ENCODE peak calls at places on chromosomes 12 and 14, in six cellular contexts. S is PC-3, X is hepatocyte, E is MM.1S, M is GM23338, V is HCT116. D is an unnamed sample.

GRCh38 chr12:95700316-95700785 is 90.2 kb downstream of the NTN4 start:
- DNase-seq in E (peak), X (no peak), V (no peak), M (no peak), S (peak), D (no peak)

GRCh38 chr12:65121049-65121955 is at the start of gene WIF1:
- DNase-seq in V (no peak), S (peak), M (peak), X (peak), E (no peak), D (peak)

GRCh38 chr14:28952161-28952560 is 185.6 kb downstream of the FOXG1 start:
- DNase-seq in M (no peak), S (no peak), X (no peak), E (no peak), V (no peak), D (no peak)

GRCh38 chr14:51547260-51547659 is 104.5 kb upstream of the FRMD6 start:
- DNase-seq in M (no peak), E (no peak), S (peak), V (peak), X (peak), D (no peak)

GRCh38 chr12:241266-241665 is 21.4 kb downstream of the SLC6A13 start:
- DNase-seq in E (no peak), V (no peak), X (no peak), S (no peak), M (no peak), D (no peak)

GRCh38 chr12:25985296-25985992 is 27.0 kb downstream of the RASSF8 start:
- DNase-seq in E (no peak), S (no peak), X (peak), V (no peak), M (no peak), D (no peak)

GRCh38 chr14:72929316-72930080 is 3.2 kb downstream of the DCAF4 start:
- DNase-seq in V (no peak), X (no peak), S (no peak), M (no peak), E (no peak), D (no peak)

GRCh38 chr12:49705479-49706267 is 1.5 kb downstream of the FMNL3 start:
- DNase-seq in V (no peak), M (peak), E (no peak), S (peak), X (no peak), D (no peak)

GRCh38 chr14:69928111-69928523 is 48.9 kb downstream of the SMOC1 start:
- DNase-seq in E (no peak), M (no peak), V (no peak), S (no peak), X (peak), D (no peak)

GRCh38 chr14:63650336-63650952 is 8.8 kb upstream of the WDR89 start:
- DNase-seq in M (no peak), E (no peak), S (no peak), V (no peak), X (no peak), D (no peak)
- TF ChIP-seq EZH2phosphoT487 in M (no peak), E (no peak), S (no peak), V (no peak), X (no peak), D (no peak)

GRCh38 chr12:89709157-89709993 is 737 bp upstream of the ATP2B1 start:
- DNase-seq in X (peak), S (peak), V (peak), M (peak), E (peak), D (peak)

GRCh38 chr12:89708793-89709156 is at the start of gene ATP2B1:
- DNase-seq in E (peak), X (peak), M (peak), S (peak), V (peak), D (peak)

GRCh38 chr12:89706551-89707348 is 1.9 kb downstream of the ATP2B1 start:
- DNase-seq in S (peak), M (peak), X (peak), E (no peak), V (no peak), D (peak)

GRCh38 chr12:89707992-89708792 is 446 bp downstream of the ATP2B1 start:
- DNase-seq in M (peak), X (peak), V (no peak), E (peak), S (peak), D (peak)

GRCh38 chr12:89707623-89707991 is 1.0 kb downstream of the ATP2B1 start:
- DNase-seq in M (peak), X (peak), S (no peak), E (peak), V (no peak), D (peak)
- TF ChIP-seq CTCF in M (peak), X (peak), S (no peak), E (no peak), V (no peak), D (no peak)

GRCh38 chr14:104306450-104307040 is 168.2 kb downstream of the KIF26A start:
- DNase-seq in S (no peak), X (no peak), M (no peak), E (no peak), V (no peak), D (no peak)

GRCh38 chr14:104305511-104306449 is 167.4 kb downstream of the KIF26A start:
- DNase-seq in X (no peak), M (no peak), E (no peak), V (no peak), S (no peak), D (no peak)

GRCh38 chr14:104309657-104310369 is 171.4 kb downstream of the KIF26A start:
- DNase-seq in V (no peak), S (no peak), M (no peak), E (no peak), X (no peak), D (no peak)

GRCh38 chr14:104307246-104307626 is 168.8 kb downstream of the KIF26A start:
- DNase-seq in S (no peak), V (no peak), X (no peak), E (no peak), M (no peak), D (no peak)

DNA sequence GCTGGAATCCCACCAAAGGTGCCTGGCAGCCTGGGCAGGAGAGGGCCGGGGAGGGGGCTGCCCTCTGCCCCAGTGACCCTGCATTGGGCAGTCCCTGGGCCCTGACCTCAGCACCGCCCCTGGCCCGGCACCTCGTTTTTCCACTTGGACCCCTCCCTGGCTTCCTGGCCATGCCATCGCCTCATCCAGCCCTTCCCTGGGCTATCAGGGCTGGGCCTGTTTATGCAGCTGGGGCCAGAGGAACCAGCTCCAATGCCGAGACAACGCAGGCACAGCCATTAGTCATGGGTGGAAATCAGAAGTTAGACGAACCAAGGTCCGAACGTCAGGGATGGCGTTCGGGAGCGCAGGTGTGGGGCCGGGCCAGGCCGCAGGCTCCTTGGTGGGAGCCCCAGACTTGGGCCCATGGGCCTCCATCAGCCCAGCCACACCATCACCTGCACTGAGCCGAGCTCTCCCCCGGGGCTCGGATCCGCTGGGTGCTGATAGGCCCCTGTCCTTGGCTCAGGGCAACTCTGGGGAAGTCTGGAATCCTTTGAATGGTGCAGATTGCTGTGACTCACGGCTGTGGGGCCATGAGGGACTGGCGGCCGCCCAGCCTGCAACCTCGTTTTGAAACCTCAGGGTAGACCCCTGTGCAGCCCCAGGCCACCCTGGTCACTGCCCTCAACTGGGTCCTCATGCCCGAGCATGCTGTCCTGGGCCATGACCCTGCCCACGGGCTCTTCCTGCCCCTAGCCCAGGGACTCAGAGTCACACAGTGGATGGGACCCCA is 169.4 kb downstream of the KIF26A start:
- DNase-seq in E (no peak), V (no peak), X (no peak), M (no peak), S (no peak), D (no peak)
- TF ChIP-seq EZH2 in E (no peak), V (no peak), X (no peak), M (no peak), S (no peak), D (no peak)

GRCh38 chr12:130337476-130338303 is at the start of gene PIWIL1:
- DNase-seq in E (no peak), M (no peak), X (no peak), V (no peak), S (no peak), D (no peak)

GRCh38 chr12:130338794-130339601 is 1.3 kb downstream of the PIWIL1 start:
- DNase-seq in X (no peak), S (no peak), E (no peak), V (no peak), M (no peak), D (no peak)

GRCh38 chr12:130335517-130336392 is 1.9 kb upstream of the PIWIL1 start:
- DNase-seq in E (peak), V (peak), M (peak), S (peak), X (peak), D (peak)

GRCh38 chr12:130334937-130335336 is 2.8 kb upstream of the PIWIL1 start:
- DNase-seq in V (no peak), X (no peak), M (no peak), E (no peak), S (no peak), D (peak)

DNA sequence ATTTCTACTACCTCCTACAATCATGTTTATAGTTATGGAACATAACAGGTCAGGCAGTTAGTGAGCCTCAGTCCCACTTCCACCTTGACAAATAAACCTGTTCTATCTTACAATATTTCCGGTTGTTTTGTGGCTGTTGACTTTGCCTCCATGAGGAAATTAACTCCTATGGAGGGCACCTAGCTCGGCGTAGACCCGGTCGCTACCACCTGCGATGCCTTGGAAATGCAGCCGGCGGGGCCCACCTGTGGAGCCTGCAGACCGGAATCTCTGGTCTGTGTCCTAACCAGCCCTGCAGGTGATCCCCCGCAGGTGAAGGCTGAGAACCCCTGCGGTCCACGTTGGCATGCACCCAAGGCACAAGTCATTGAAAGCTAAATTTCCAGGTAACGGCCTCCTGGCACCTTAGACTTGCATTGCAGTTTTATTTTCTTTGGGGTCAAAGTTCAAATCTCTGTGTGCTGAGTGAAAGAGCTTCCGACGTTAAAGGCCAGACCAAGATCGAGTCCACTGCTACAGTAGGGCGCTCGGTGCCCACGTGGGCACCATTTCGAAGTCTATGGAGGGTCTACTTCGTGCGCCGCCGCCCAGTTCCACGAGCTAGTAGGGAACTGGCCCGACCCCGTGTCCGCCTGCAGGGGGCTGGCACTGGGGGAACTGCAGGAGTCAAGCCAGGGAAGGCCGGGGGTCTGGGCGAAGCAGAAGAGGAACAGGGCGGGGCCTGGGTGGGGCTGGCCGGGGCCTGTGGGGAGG is 788 bp upstream of the PIWIL1 start:
- DNase-seq in S (no peak), M (no peak), V (no peak), X (no peak), E (no peak), D (no peak)
- TF ChIP-seq EZH2phosphoT487 in S (no peak), M (no peak), V (no peak), X (no peak), E (no peak), D (no peak)

GRCh38 chr12:107990325-107990724 is 138.8 kb upstream of the WSCD2 start:
- DNase-seq in V (peak), M (peak), E (peak), S (peak), X (peak), D (peak)
- TF ChIP-seq CTCF in V (peak), M (peak), E (peak), S (peak), X (peak), D (peak)

DNA sequence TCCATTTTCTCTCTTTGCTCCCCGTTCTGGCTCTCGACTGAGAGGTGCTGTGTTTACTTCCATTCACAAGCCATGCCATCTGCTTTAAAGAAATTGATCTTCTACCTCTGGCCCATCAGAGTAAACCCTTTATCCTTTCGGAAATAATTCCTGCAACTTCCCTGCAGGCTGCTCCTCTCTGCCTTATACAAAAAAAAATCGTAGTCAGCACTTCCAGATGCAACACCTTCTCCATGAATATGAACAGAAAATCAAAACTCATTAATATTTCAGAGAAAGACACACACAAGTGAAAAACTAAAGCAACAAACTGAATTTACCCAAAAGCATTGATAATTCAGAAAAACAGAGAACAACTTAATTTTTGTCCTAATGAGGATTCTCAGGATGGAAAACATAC is 127.6 kb upstream of the FSCB start:
- DNase-seq in S (no peak), X (no peak), M (no peak), V (no peak), E (no peak), D (no peak)
- TF ChIP-seq EZH2 in S (no peak), X (no peak), M (no peak), V (no peak), E (no peak), D (no peak)

GRCh38 chr12:109475993-109476806 is 900 bp downstream of the KCTD10 start:
- DNase-seq in M (peak), X (no peak), S (no peak), V (no peak), E (no peak), D (peak)
- TF ChIP-seq EZH2phosphoT487 in M (no peak), X (no peak), S (no peak), V (no peak), E (no peak), D (no peak)

GRCh38 chr12:98154850-98155249 is 360.5 kb upstream of the TMPO start:
- DNase-seq in X (peak), E (peak), V (peak), M (peak), S (peak), D (peak)
- TF ChIP-seq CTCF in X (peak), E (peak), V (peak), M (peak), S (peak), D (peak)

D was measured in neural progenitor cell.